ENCODE peak calls at places on chromosomes 12 and 14, in nine cellular contexts. W is stomach; I is NCI-H1694; H is fibroblast of mammary gland; Q is SHP77; D is AG09309; M is cardiac muscle cell; Z is M059J; P is stimulated activated CD4-positive, alpha-beta T cell treated with anti-CD3 and anti-CD28 coated beads, Interleukin-15, amount 100 ng/mL, for 1 hour. T is an unnamed sample.

GRCh38 chr12:130626601-130627000 is 89.5 kb downstream of the RIMBP2 start:
- DNase-seq in W (no peak), I (no peak), H (no peak), Q (no peak), D (no peak), M (no peak), Z (no peak), P (no peak), T (no peak)

GRCh38 chr14:92651106-92651792 is 97.2 kb downstream of the LGMN start:
- DNase-seq in W (peak), I (no peak), H (peak), Q (no peak), D (no peak), M (peak), Z (no peak), P (peak), T (no peak)

GRCh38 chr12:108403952-108404351 is 64.8 kb upstream of the CMKLR1 start:
- DNase-seq in W (no peak), I (no peak), H (no peak), Q (no peak), D (no peak), M (no peak), Z (no peak), P (no peak), T (no peak)

GRCh38 chr12:10408842-10409241 is 715 bp downstream of the KLRC4 start:
- DNase-seq in W (no peak), I (no peak), H (no peak), Q (no peak), D (no peak), M (no peak), Z (no peak), P (no peak), T (no peak)

GRCh38 chr12:53069621-53070410 is 9.4 kb downstream of the SPRYD3 start:
- DNase-seq in W (no peak), I (no peak), H (no peak), Q (no peak), D (no peak), M (no peak), Z (no peak), P (no peak), T (no peak)

GRCh38 chr14:52399886-52400599 is 85.9 kb downstream of the PTGER2 start:
- DNase-seq in W (no peak), I (no peak), H (peak), Q (no peak), D (no peak), M (peak), Z (peak), P (no peak), T (peak)

GRCh38 chr12:45988259-45988658 is 2.1 kb downstream of the SCAF11 start:
- DNase-seq in W (no peak), I (no peak), H (peak), Q (no peak), D (no peak), M (no peak), Z (peak), P (no peak), T (peak)

GRCh38 chr12:25694072-25694471 is 141.0 kb upstream of the LMNTD1 start:
- DNase-seq in W (no peak), I (no peak), H (peak), Q (no peak), D (peak), M (peak), Z (peak), P (no peak), T (peak)

GRCh38 chr12:79531547-79531946 is 159.2 kb downstream of the PAWR start:
- DNase-seq in W (no peak), I (no peak), H (no peak), Q (no peak), D (no peak), M (peak), Z (peak), P (no peak), T (no peak)

GRCh38 chr14:61080591-61081010 is 99.6 kb downstream of the SLC38A6 start:
- DNase-seq in W (no peak), I (no peak), H (peak), Q (no peak), D (peak), M (no peak), Z (peak), P (no peak), T (no peak)

GRCh38 chr12:54586620-54587019 is 1.8 kb downstream of the PPP1R1A start:
- DNase-seq in W (no peak), I (no peak), H (no peak), Q (no peak), D (no peak), M (no peak), Z (no peak), P (no peak), T (no peak)

GRCh38 chr14:77601846-77602609 is 14.4 kb downstream of the SPTLC2 start:
- DNase-seq in W (no peak), I (no peak), H (no peak), Q (no peak), D (no peak), M (no peak), Z (peak), P (no peak), T (peak)

GRCh38 chr12:111045941-111046340 is 125.6 kb upstream of the MYL2 start:
- DNase-seq in W (no peak), I (no peak), H (no peak), Q (no peak), D (no peak), M (no peak), Z (no peak), P (no peak), T (no peak)

GRCh38 chr12:9365296-9365695 is 157.1 kb upstream of the PZP start:
- DNase-seq in W (no peak), I (no peak), H (peak), Q (no peak), D (no peak), M (peak), Z (peak), P (no peak), T (no peak)

GRCh38 chr12:6708968-6709394 is 8.4 kb upstream of the PIANP start:
- DNase-seq in W (no peak), I (no peak), H (no peak), Q (no peak), D (no peak), M (no peak), Z (no peak), P (no peak), T (no peak)

GRCh38 chr14:31998220-31998559 is 78.9 kb upstream of the ARHGAP5 start:
- DNase-seq in W (no peak), I (no peak), H (no peak), Q (no peak), D (no peak), M (peak), Z (no peak), P (no peak), T (no peak)

GRCh38 chr12:116880817-116881324 is 370 bp downstream of the HRK start:
- DNase-seq in W (peak), I (no peak), H (peak), Q (peak), D (no peak), M (peak), Z (peak), P (no peak), T (peak)

GRCh38 chr12:89059721-89060120 is 292.6 kb downstream of the DUSP6 start:
- DNase-seq in W (no peak), I (no peak), H (no peak), Q (no peak), D (no peak), M (peak), Z (no peak), P (no peak), T (no peak)

GRCh38 chr14:104152246-104152575 is 13.8 kb downstream of the KIF26A start:
- DNase-seq in W (no peak), I (no peak), H (no peak), Q (no peak), D (no peak), M (no peak), Z (no peak), P (no peak), T (no peak)

GRCh38 chr14:69038449-69039286 is 59.6 kb upstream of the ACTN1 start:
- DNase-seq in W (no peak), I (no peak), H (peak), Q (no peak), D (peak), M (peak), Z (peak), P (no peak), T (no peak)

GRCh38 chr14:95402612-95403011 is 82.9 kb upstream of the CLMN start:
- DNase-seq in W (no peak), I (no peak), H (no peak), Q (no peak), D (no peak), M (no peak), Z (no peak), P (no peak), T (no peak)

GRCh38 chr12:111093428-111094142 is 173.2 kb upstream of the MYL2 start:
- DNase-seq in W (no peak), I (no peak), H (no peak), Q (no peak), D (no peak), M (no peak), Z (no peak), P (no peak), T (no peak)

GRCh38 chr12:104686196-104686595 is 229.4 kb downstream of the CHST11 start:
- DNase-seq in W (no peak), I (no peak), H (peak), Q (peak), D (no peak), M (no peak), Z (peak), P (no peak), T (peak)

GRCh38 chr12:49331360-49332222 is 5.4 kb downstream of the C1QL4 start:
- DNase-seq in W (peak), I (peak), H (peak), Q (no peak), D (peak), M (peak), Z (peak), P (no peak), T (peak)

GRCh38 chr12:89873745-89874144 is 165.1 kb upstream of the ATP2B1 start:
- DNase-seq in W (no peak), I (no peak), H (peak), Q (no peak), D (no peak), M (peak), Z (peak), P (no peak), T (peak)

GRCh38 chr12:5201554-5202243 is 158.0 kb downstream of the KCNA5 start:
- DNase-seq in W (no peak), I (no peak), H (peak), Q (no peak), D (no peak), M (no peak), Z (peak), P (no peak), T (no peak)

GRCh38 chr12:6540181-6540877 is 6.0 kb downstream of the GAPDH start:
- DNase-seq in W (peak), I (no peak), H (peak), Q (peak), D (peak), M (peak), Z (peak), P (no peak), T (peak)

GRCh38 chr14:23094666-23095195 is at the start of gene ACIN1:
- DNase-seq in W (peak), I (no peak), H (peak), Q (no peak), D (peak), M (peak), Z (peak), P (peak), T (peak)

GRCh38 chr14:60945984-60946383 is 34.9 kb downstream of the TRMT5 start:
- DNase-seq in W (no peak), I (no peak), H (peak), Q (no peak), D (no peak), M (no peak), Z (peak), P (no peak), T (no peak)

GRCh38 chr12:113903381-113903863 is 62.7 kb downstream of the RBM19 start:
- DNase-seq in W (no peak), I (no peak), H (peak), Q (no peak), D (peak), M (peak), Z (peak), P (no peak), T (no peak)

GRCh38 chr12:2244013-2244861 is 191.4 kb downstream of the CACNA1C start:
- DNase-seq in W (no peak), I (no peak), H (peak), Q (no peak), D (peak), M (peak), Z (peak), P (no peak), T (no peak)

GRCh38 chr14:58048219-58048618 is 103.8 kb downstream of the ARMH4 start:
- DNase-seq in W (no peak), I (no peak), H (no peak), Q (no peak), D (no peak), M (no peak), Z (no peak), P (no peak), T (no peak)

GRCh38 chr14:39218171-39218769 is 15.4 kb upstream of the MIA2 start:
- DNase-seq in W (no peak), I (no peak), H (peak), Q (no peak), D (no peak), M (peak), Z (peak), P (no peak), T (peak)

GRCh38 chr12:6363330-6364036 is 11.9 kb downstream of the SCNN1A start:
- DNase-seq in W (peak), I (no peak), H (peak), Q (peak), D (no peak), M (peak), Z (no peak), P (peak), T (peak)

GRCh38 chr12:108702534-108702933 is 28.8 kb downstream of the CORO1C start:
- DNase-seq in W (no peak), I (no peak), H (no peak), Q (no peak), D (no peak), M (no peak), Z (no peak), P (no peak), T (no peak)

GRCh38 chr12:27899151-27899661 is 73.3 kb downstream of the PTHLH start:
- DNase-seq in W (no peak), I (peak), H (peak), Q (no peak), D (peak), M (peak), Z (peak), P (no peak), T (peak)

GRCh38 chr12:92943482-92944250 is 14.6 kb upstream of the EEA1 start:
- DNase-seq in W (no peak), I (no peak), H (peak), Q (no peak), D (no peak), M (peak), Z (peak), P (no peak), T (no peak)

GRCh38 chr14:100893228-100893601 is 10.3 kb downstream of the RTL1 start:
- DNase-seq in W (no peak), I (no peak), H (no peak), Q (peak), D (no peak), M (no peak), Z (no peak), P (no peak), T (no peak)

T was measured in epithelial cell of esophagus.